ENCODE peak calls at places on chromosome 3, in five cellular contexts. U is GM18507, X is cardiac muscle cell, P is NCI-H774, D is NCI-H1092 treated with DMSO at 0.1 percent for 48 hours. T is an unnamed sample.

GRCh38 chr3:115436767-115437301 is 186.5 kb upstream of the GAP43 start:
- DNase-seq in U (no peak), X (no peak), P (no peak), D (no peak), T (peak)

GRCh38 chr3:186254676-186255665 is 107.1 kb downstream of the DGKG start:
- DNase-seq in U (peak), X (no peak), P (no peak), D (no peak), T (no peak)

GRCh38 chr3:79217096-79217495 is 550.7 kb downstream of the ROBO1 start:
- DNase-seq in U (no peak), X (no peak), P (no peak), D (no peak), T (peak)

GRCh38 chr3:176927985-176928931 is 269.0 kb downstream of the TBL1XR1 start:
- DNase-seq in U (no peak), X (no peak), P (no peak), D (no peak), T (no peak)

GRCh38 chr3:39101022-39101689 is 6.3 kb downstream of the GORASP1 start:
- DNase-seq in U (peak), X (peak), P (no peak), D (peak), T (peak)

GRCh38 chr3:129226374-129226773 is 23.0 kb upstream of the COPG1 start:
- DNase-seq in U (no peak), X (no peak), P (no peak), D (no peak), T (peak)

GRCh38 chr3:172649987-172650386 is 60.9 kb downstream of the NCEH1 start:
- DNase-seq in U (no peak), X (no peak), P (no peak), D (no peak), T (no peak)

GRCh38 chr3:55879901-55880331 is 392.8 kb upstream of the WNT5A start:
- DNase-seq in U (no peak), X (no peak), P (no peak), D (no peak), T (peak)

GRCh38 chr3:40504636-40505430 is 1.0 kb upstream of the ZNF620 start:
- DNase-seq in U (no peak), X (no peak), P (no peak), D (no peak), T (no peak)

GRCh38 chr3:114622001-114622400 is 328.2 kb downstream of the TIGIT start:
- DNase-seq in U (no peak), X (no peak), P (no peak), D (no peak), T (no peak)

GRCh38 chr3:179297971-179298725 is 24.7 kb upstream of the ZNF639 start:
- DNase-seq in U (no peak), X (no peak), P (no peak), D (no peak), T (peak)

GRCh38 chr3:44890852-44891251 is 16.4 kb downstream of the TGM4 start:
- DNase-seq in U (no peak), X (no peak), P (no peak), D (no peak), T (no peak)

GRCh38 chr3:126083913-126084514 is at the start of gene SLC41A3:
- DNase-seq in U (peak), X (peak), P (peak), D (peak), T (peak)

GRCh38 chr3:27521872-27522265 is 37.7 kb upstream of the SLC4A7 start:
- DNase-seq in U (no peak), X (no peak), P (no peak), D (no peak), T (no peak)

GRCh38 chr3:5376761-5377160 is 189.3 kb downstream of the EDEM1 start:
- DNase-seq in U (no peak), X (no peak), P (peak), D (peak), T (no peak)

GRCh38 chr3:115581347-115582135 is 41.8 kb upstream of the GAP43 start:
- DNase-seq in U (no peak), X (no peak), P (no peak), D (no peak), T (no peak)

GRCh38 chr3:74500257-74500656 is 114.2 kb downstream of the CNTN3 start:
- DNase-seq in U (no peak), X (no peak), P (no peak), D (no peak), T (no peak)

GRCh38 chr3:8554725-8555621 is 53.4 kb downstream of the LMCD1 start:
- DNase-seq in U (no peak), X (peak), P (no peak), D (peak), T (peak)

GRCh38 chr3:139099968-139100817 is 55.5 kb upstream of the PRR23C start:
- DNase-seq in U (no peak), X (no peak), P (no peak), D (no peak), T (no peak)

GRCh38 chr3:124401841-124402240 is 328.4 kb upstream of the UMPS start:
- DNase-seq in U (no peak), X (peak), P (no peak), D (no peak), T (peak)

GRCh38 chr3:60948488-60948887 is 302.8 kb downstream of the FHIT start:
- DNase-seq in U (no peak), X (no peak), P (no peak), D (peak), T (no peak)

GRCh38 chr3:123590685-123591450 is 6.0 kb upstream of the HACD2 start:
- DNase-seq in U (no peak), X (no peak), P (no peak), D (no peak), T (no peak)

GRCh38 chr3:23961913-23962312 is 16.8 kb downstream of the NR1D2 start:
- DNase-seq in U (no peak), X (no peak), P (no peak), D (no peak), T (no peak)

GRCh38 chr3:9033867-9034266 is 70.6 kb upstream of the RAD18 start:
- DNase-seq in U (no peak), X (no peak), P (no peak), D (no peak), T (no peak)

GRCh38 chr3:184788751-184789150 is 23.2 kb upstream of the VPS8 start:
- DNase-seq in U (no peak), X (no peak), P (no peak), D (no peak), T (no peak)

GRCh38 chr3:4613366-4613765 is 120.2 kb downstream of the ITPR1 start:
- DNase-seq in U (no peak), X (no peak), P (no peak), D (no peak), T (no peak)

GRCh38 chr3:127467386-127467785 is 123.1 kb downstream of the TPRA1 start:
- DNase-seq in U (no peak), X (no peak), P (no peak), D (no peak), T (no peak)

GRCh38 chr3:101124125-101124524 is 130.9 kb upstream of the ABI3BP start:
- DNase-seq in U (no peak), X (no peak), P (no peak), D (no peak), T (no peak)

GRCh38 chr3:158106773-158107461 is 697 bp upstream of the SHOX2 start:
- DNase-seq in U (no peak), X (no peak), P (peak), D (peak), T (peak)

GRCh38 chr3:40120816-40121215 is 188.7 kb upstream of the EIF1B start:
- DNase-seq in U (no peak), X (peak), P (no peak), D (peak), T (peak)

GRCh38 chr3:177932750-177933660 is 603.2 kb upstream of the KCNMB2 start:
- DNase-seq in U (no peak), X (no peak), P (no peak), D (no peak), T (no peak)

GRCh38 chr3:5677560-5677959 is 490.1 kb downstream of the EDEM1 start:
- DNase-seq in U (no peak), X (no peak), P (no peak), D (no peak), T (no peak)

GRCh38 chr3:50806806-50807205 is 132.1 kb downstream of the DOCK3 start:
- DNase-seq in U (no peak), X (peak), P (no peak), D (no peak), T (no peak)

GRCh38 chr3:61966200-61966599 is 404.8 kb downstream of the PTPRG start:
- DNase-seq in U (no peak), X (no peak), P (no peak), D (no peak), T (no peak)